ENCODE peak calls at places on chromosomes 7 and 10, in eight cellular contexts. S, I, X, Z, C, B, R and H are unnamed samples.

GRCh38 chr7:11437987-11438386 is 394.0 kb downstream of the THSD7A start:
- DNase-seq in C (no peak), I (no peak), S (no peak), R (no peak), X (no peak), B (no peak), Z (no peak), H (no peak)

GRCh38 chr7:48299580-48300169 is 128.4 kb downstream of the ABCA13 start:
- DNase-seq in S (peak), C (peak), B (peak), X (peak), Z (no peak), I (no peak), R (peak), H (peak)

GRCh38 chr10:70617798-70618568 is 15.4 kb upstream of the PRF1 start:
- DNase-seq in Z (no peak), X (no peak), C (no peak), R (no peak), B (no peak), I (no peak), S (no peak), H (no peak)

GRCh38 chr10:74071151-74071550 is 73.2 kb downstream of the VCL start:
- DNase-seq in I (no peak), X (no peak), R (no peak), Z (no peak), S (no peak), B (no peak), C (no peak), H (no peak)

GRCh38 chr7:148337166-148337565 is 253.4 kb upstream of the C7orf33 start:
- DNase-seq in I (no peak), X (no peak), B (no peak), Z (no peak), S (no peak), C (no peak), R (no peak), H (no peak)

GRCh38 chr7:30548762-30549344 is 44.2 kb upstream of the GGCT start:
- DNase-seq in R (peak), S (peak), C (peak), I (no peak), X (peak), B (peak), Z (peak), H (peak)

GRCh38 chr7:79357101-79357500 is 96.4 kb downstream of the MAGI2 start:
- DNase-seq in S (no peak), B (no peak), I (no peak), Z (no peak), X (no peak), C (no peak), R (no peak), H (no peak)

GRCh38 chr7:156062286-156062685 is 250.0 kb upstream of the SHH start:
- DNase-seq in I (no peak), C (no peak), S (no peak), X (no peak), Z (no peak), B (no peak), R (no peak), H (no peak)

GRCh38 chr10:5125315-5126044 is 31.3 kb downstream of the AKR1C3 start:
- DNase-seq in X (no peak), B (no peak), I (no peak), Z (no peak), S (no peak), C (no peak), R (no peak), H (no peak)

GRCh38 chr7:11232462-11232861 is 258.8 kb downstream of the PHF14 start:
- DNase-seq in B (no peak), X (no peak), R (no peak), I (no peak), S (no peak), Z (no peak), C (no peak), H (no peak)

GRCh38 chr10:27618036-27618615 is 114.0 kb downstream of the RAB18 start:
- DNase-seq in R (no peak), S (no peak), I (no peak), X (no peak), C (no peak), Z (no peak), B (no peak), H (no peak)

GRCh38 chr10:43292745-43293676 is 26.1 kb upstream of the RASGEF1A start:
- DNase-seq in C (peak), B (peak), I (peak), S (peak), Z (no peak), R (peak), X (peak), H (no peak)

GRCh38 chr7:20798081-20798693 is 11.5 kb upstream of the SP8 start:
- DNase-seq in I (no peak), X (peak), R (peak), C (no peak), S (no peak), B (no peak), Z (peak), H (no peak)

GRCh38 chr7:53904355-53904754 is 637.8 kb upstream of the VSTM2A start:
- DNase-seq in I (no peak), R (no peak), C (no peak), B (no peak), X (no peak), S (no peak), Z (no peak), H (no peak)

GRCh38 chr10:52210161-52210560 is 103.9 kb upstream of the DKK1 start:
- DNase-seq in Z (no peak), R (no peak), S (no peak), B (no peak), C (no peak), I (no peak), X (no peak), H (no peak)